ENCODE peak calls at places on chromosomes 16 and 17, in eight cellular contexts. R is ascending aorta, O is stomach, C is Karpas-422, P is cardiac muscle cell, Z is heart left ventricle, D is body of pancreas, N is mesenchymal stem cell. B is an unnamed sample. For H3K36me3, the result is how much of the 10 kb centered on the place peaks cover.

GRCh38 chr17:1232786-1233185 is 37.5 kb upstream of the BHLHA9 start:
- DNase-seq in R (no peak), O (no peak), C (no peak), P (peak), Z (no peak), D (no peak), N (peak), B (no peak)

GRCh38 chr17:78868391-78868790 is 27.8 kb upstream of the USP36 start:
- DNase-seq in R (no peak), O (no peak), C (no peak), P (no peak), Z (no peak), D (no peak), N (peak), B (peak)

GRCh38 chr17:10144456-10144855 is 54.0 kb downstream of the GAS7 start:
- DNase-seq in R (no peak), O (no peak), C (no peak), P (peak), Z (no peak), D (no peak), N (no peak), B (no peak)

GRCh38 chr17:8563024-8563776 is 67.3 kb downstream of the MYH10 start:
- DNase-seq in R (no peak), O (no peak), C (no peak), P (no peak), Z (no peak), D (no peak), N (no peak), B (no peak)

GRCh38 chr17:661509-661908 is 53.1 kb downstream of the VPS53 start:
- DNase-seq in R (no peak), O (no peak), C (peak), P (no peak), Z (no peak), D (no peak), N (no peak), B (no peak)

GRCh38 chr17:5031365-5032082 is 3.7 kb downstream of the SLC52A1 start:
- DNase-seq in R (no peak), O (peak), C (peak), P (peak), Z (peak), D (peak), N (peak), B (peak)

GRCh38 chr17:1412185-1413110 is 12.4 kb upstream of the YWHAE start:
- DNase-seq in R (no peak), O (peak), C (no peak), P (peak), Z (no peak), D (peak), N (no peak), B (no peak)

GRCh38 chr16:65318590-65319267 is 196.9 kb upstream of the CDH11 start:
- DNase-seq in R (no peak), O (no peak), C (no peak), P (no peak), Z (no peak), D (no peak), N (no peak), B (no peak)

GRCh38 chr17:31391496-31391949 is at the start of gene RAB11FIP4:
- DNase-seq in R (no peak), O (peak), C (no peak), P (peak), Z (no peak), D (peak), N (peak), B (no peak)

GRCh38 chr17:77491921-77492445 is 351.2 kb downstream of the SEC14L1 start:
- DNase-seq in R (no peak), O (no peak), C (peak), P (no peak), Z (peak), D (no peak), N (no peak), B (no peak)

GRCh38 chr16:66580605-66581209 is 1.4 kb downstream of the CMTM2 start:
- DNase-seq in R (no peak), O (no peak), C (no peak), P (peak), Z (no peak), D (no peak), N (peak), B (no peak)

GRCh38 chr17:28334176-28334575 is 1.1 kb downstream of the IFT20 start:
- DNase-seq in R (no peak), O (no peak), C (peak), P (peak), Z (no peak), D (no peak), N (peak), B (no peak)
- H3K27ac ChIP-seq in R (no peak), O (peak), C (no peak), P (no peak), Z (no peak), D (peak), N (no peak), B (no peak)

DNA sequence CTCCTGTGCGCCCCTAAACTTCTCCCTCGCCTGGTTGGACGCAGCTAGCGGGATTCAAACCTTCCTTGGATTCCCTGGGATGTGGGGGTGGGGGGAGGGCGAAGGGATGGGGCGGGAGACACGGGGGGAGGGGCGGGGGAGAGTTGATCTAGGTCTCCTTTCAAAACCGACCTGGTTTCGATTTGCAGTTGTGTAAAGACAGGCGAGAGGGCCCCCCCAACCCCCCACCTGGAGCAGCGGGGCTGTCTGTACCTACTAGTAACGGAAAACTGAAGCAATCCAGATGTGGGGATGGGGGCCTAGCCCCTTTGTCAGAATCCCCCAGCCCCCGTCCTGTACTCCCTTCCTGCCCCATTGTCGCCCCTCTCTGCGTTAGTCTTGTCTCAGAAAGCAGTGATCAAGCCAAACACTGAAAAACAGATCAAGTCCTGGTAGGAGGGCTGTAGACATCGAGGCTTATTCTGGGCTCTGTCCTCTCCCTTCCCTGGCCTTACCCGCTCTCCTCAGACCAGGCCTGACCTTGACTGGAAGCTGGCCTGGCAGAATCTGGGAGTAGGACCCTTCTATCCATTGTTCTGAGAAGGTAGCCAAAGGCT is 902 bp downstream of the DLX4 start:
- DNase-seq in R (no peak), O (no peak), C (no peak), P (no peak), Z (no peak), D (no peak), N (no peak), B (no peak)
- H3K36me3 ChIP-seq in R (under half), O (under half), C (under half), P (under half), Z (under half), D (under half), N (under half), B (under half)

GRCh38 chr16:57672824-57673223 is 4.7 kb downstream of the ADGRG3 start:
- DNase-seq in R (no peak), O (no peak), C (no peak), P (no peak), Z (no peak), D (no peak), N (no peak), B (no peak)
- H3K27ac ChIP-seq in R (no peak), O (no peak), C (no peak), P (no peak), Z (no peak), D (no peak), N (no peak), B (no peak)

GRCh38 chr16:70692130-70692470 is 6.2 kb upstream of the MTSS2 start:
- DNase-seq in R (no peak), O (no peak), C (no peak), P (no peak), Z (no peak), D (no peak), N (no peak), B (no peak)
- H3K36me3 ChIP-seq in R (under half), O (under half), C (under half), P (under half), Z (under half), D (under half), N (under half), B (under half)

GRCh38 chr17:63445571-63446217 is 412 bp downstream of the CYB561 start:
- DNase-seq in R (no peak), O (peak), C (peak), P (peak), Z (no peak), D (peak), N (peak), B (peak)
- H3K27ac ChIP-seq in R (peak), O (peak), C (no peak), P (no peak), Z (peak), D (peak), N (no peak), B (peak)

DNA sequence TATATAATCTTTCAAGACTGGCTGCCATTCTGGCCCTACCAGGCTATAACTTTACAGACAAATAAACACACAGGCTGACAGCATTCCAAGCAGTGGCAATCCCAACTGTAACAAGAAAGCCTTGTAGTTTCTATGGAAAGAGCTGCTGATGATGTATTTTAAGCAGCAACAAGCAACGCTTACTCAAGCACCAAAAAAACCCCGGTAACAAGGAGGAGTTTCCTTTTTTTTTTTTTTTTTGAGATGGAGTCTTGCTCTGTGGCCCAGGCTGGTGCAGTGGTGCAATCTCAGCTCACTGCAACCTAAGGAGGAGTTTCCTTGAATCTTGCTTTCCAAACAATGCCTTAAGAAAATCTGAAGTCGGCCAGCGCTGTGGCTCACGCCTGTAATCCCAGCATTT is 23.1 kb downstream of the LSM12 start:
- DNase-seq in R (no peak), O (no peak), C (no peak), P (peak), Z (peak), D (no peak), N (peak), B (peak)
- H3K36me3 ChIP-seq in R (under half), O (under half), C (under half), P (under half), Z (under half), D (under half), N (under half), B (half or more)

GRCh38 chr17:73820686-73821448 is 176.6 kb upstream of the SDK2 start:
- DNase-seq in R (no peak), O (peak), C (peak), P (peak), Z (no peak), D (peak), N (no peak), B (no peak)
- H3K27ac ChIP-seq in R (no peak), O (no peak), C (no peak), P (no peak), Z (no peak), D (no peak), N (no peak), B (no peak)

GRCh38 chr17:59152925-59153324 is 2.1 kb downstream of the SKA2 start:
- DNase-seq in R (no peak), O (no peak), C (no peak), P (no peak), Z (no peak), D (no peak), N (no peak), B (no peak)

GRCh38 chr17:59149841-59150511 is 5.0 kb downstream of the SKA2 start:
- DNase-seq in R (no peak), O (no peak), C (no peak), P (no peak), Z (no peak), D (no peak), N (no peak), B (no peak)

GRCh38 chr17:59151007-59151406 is 4.0 kb downstream of the SKA2 start:
- DNase-seq in R (no peak), O (no peak), C (no peak), P (peak), Z (no peak), D (no peak), N (no peak), B (no peak)

GRCh38 chr17:59149051-59149450 is 5.9 kb downstream of the SKA2 start:
- DNase-seq in R (no peak), O (no peak), C (no peak), P (no peak), Z (no peak), D (no peak), N (peak), B (no peak)

DNA sequence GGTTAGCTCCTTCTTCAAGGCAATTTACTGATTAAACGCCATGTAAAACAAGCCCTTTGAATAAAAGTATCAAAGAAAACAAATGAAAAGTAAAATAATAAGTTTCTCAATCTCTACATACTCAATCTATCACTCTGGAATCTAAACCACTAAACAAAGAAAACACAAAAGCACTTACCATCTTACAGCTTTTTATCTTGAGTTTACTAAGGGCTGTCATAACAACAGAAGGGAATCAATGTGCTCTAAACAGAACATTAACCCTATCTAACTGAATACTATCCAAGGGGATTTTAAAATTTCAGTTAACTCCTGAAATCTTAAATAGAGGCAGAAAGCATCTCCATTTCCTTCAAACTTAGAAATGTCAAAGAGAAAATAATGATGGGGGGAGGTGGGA is 3.4 kb downstream of the SKA2 start:
- DNase-seq in R (no peak), O (no peak), C (no peak), P (peak), Z (no peak), D (no peak), N (peak), B (peak)
- H3K36me3 ChIP-seq in R (under half), O (under half), C (under half), P (under half), Z (under half), D (under half), N (under half), B (under half)

GRCh38 chr16:10620120-10620519 is 39.7 kb upstream of the EMP2 start:
- DNase-seq in R (no peak), O (no peak), C (no peak), P (no peak), Z (no peak), D (no peak), N (no peak), B (no peak)
- H3K27ac ChIP-seq in R (no peak), O (no peak), C (no peak), P (no peak), Z (no peak), D (no peak), N (no peak), B (no peak)

GRCh38 chr17:17161759-17162158 is 44.4 kb downstream of the PLD6 start:
- DNase-seq in R (no peak), O (no peak), C (no peak), P (no peak), Z (no peak), D (no peak), N (no peak), B (no peak)
- H3K36me3 ChIP-seq in R (half or more), O (half or more), C (under half), P (under half), Z (half or more), D (under half), N (half or more), B (half or more)

B was measured in SJSA1.